ENCODE peak calls at places on chromosomes 16 and 17, in four cellular contexts. P is H1, U is HepG2, W is K562. A is an unnamed sample.

GRCh38 chr16:19595043-19595767 is 39.7 kb downstream of the VPS35L start:
- DNase-seq in P (no peak), U (no peak), W (no peak), A (no peak)

GRCh38 chr17:17041571-17042380 is 481 bp upstream of the MPRIP start:
- DNase-seq in P (peak), U (peak), W (peak), A (peak)

GRCh38 chr17:21252289-21252874 is 828 bp downstream of the NATD1 start:
- DNase-seq in P (no peak), U (no peak), W (no peak), A (no peak)

GRCh38 chr16:87421369-87421912 is 29.3 kb downstream of the MAP1LC3B start:
- DNase-seq in P (no peak), U (no peak), W (no peak), A (no peak)

GRCh38 chr17:27657620-27658019 is 26.6 kb downstream of the LGALS9 start:
- DNase-seq in P (no peak), U (no peak), W (no peak), A (no peak)

GRCh38 chr17:13597723-13598347 is 3.9 kb downstream of the HS3ST3A1 start:
- DNase-seq in P (no peak), U (peak), W (no peak), A (no peak)

GRCh38 chr17:28507567-28508195 is 1.5 kb downstream of the FOXN1 start:
- DNase-seq in P (peak), U (no peak), W (peak), A (no peak)

GRCh38 chr17:11950771-11951519 is 46.3 kb downstream of the ZNF18 start:
- DNase-seq in P (no peak), U (no peak), W (peak), A (no peak)

GRCh38 chr17:48663134-48663924 is 37.2 kb upstream of the HOXB9 start:
- DNase-seq in P (no peak), U (no peak), W (no peak), A (no peak)

GRCh38 chr17:3993493-3994220 is 29.4 kb upstream of the ATP2A3 start:
- DNase-seq in P (no peak), U (no peak), W (no peak), A (peak)

GRCh38 chr16:987846-988245 is 6.3 kb downstream of the SOX8 start:
- DNase-seq in P (no peak), U (no peak), W (no peak), A (no peak)

GRCh38 chr17:17900615-17901520 is 64.1 kb upstream of the SREBF1 start:
- DNase-seq in P (no peak), U (peak), W (no peak), A (no peak)

GRCh38 chr17:77848257-77848656 is 110.2 kb upstream of the TNRC6C start:
- DNase-seq in P (no peak), U (no peak), W (peak), A (no peak)

GRCh38 chr17:81928497-81929252 is 1.1 kb upstream of the MAFG start:
- DNase-seq in P (no peak), U (no peak), W (no peak), A (no peak)

GRCh38 chr16:8804313-8804712 is 6.7 kb downstream of the PMM2 start:
- DNase-seq in P (no peak), U (no peak), W (no peak), A (no peak)

GRCh38 chr16:8808613-8809353 is 11.1 kb downstream of the PMM2 start:
- DNase-seq in P (no peak), U (no peak), W (no peak), A (no peak)

GRCh38 chr16:8808009-8808408 is 10.4 kb downstream of the PMM2 start:
- DNase-seq in P (no peak), U (no peak), W (no peak), A (no peak)

GRCh38 chr16:8807189-8807588 is 9.6 kb downstream of the PMM2 start:
- DNase-seq in P (no peak), U (no peak), W (no peak), A (no peak)

GRCh38 chr16:8806272-8806983 is 8.8 kb downstream of the PMM2 start:
- DNase-seq in P (no peak), U (no peak), W (no peak), A (no peak)
- TF ChIP-seq SRF in P (no peak), U (no peak), W (no peak), A (no peak)

GRCh38 chr17:41654908-41655607 is 30.7 kb upstream of the KRT17 start:
- DNase-seq in P (no peak), U (no peak), W (no peak), A (no peak)

GRCh38 chr17:41654134-41654907 is 29.9 kb upstream of the KRT17 start:
- DNase-seq in P (no peak), U (no peak), W (no peak), A (no peak)

GRCh38 chr17:41657164-41657754 is 31.4 kb upstream of the EIF1 start:
- DNase-seq in P (no peak), U (no peak), W (no peak), A (no peak)

GRCh38 chr17:41656249-41657023 is 32.1 kb upstream of the KRT17 start:
- DNase-seq in P (no peak), U (no peak), W (no peak), A (no peak)

DNA sequence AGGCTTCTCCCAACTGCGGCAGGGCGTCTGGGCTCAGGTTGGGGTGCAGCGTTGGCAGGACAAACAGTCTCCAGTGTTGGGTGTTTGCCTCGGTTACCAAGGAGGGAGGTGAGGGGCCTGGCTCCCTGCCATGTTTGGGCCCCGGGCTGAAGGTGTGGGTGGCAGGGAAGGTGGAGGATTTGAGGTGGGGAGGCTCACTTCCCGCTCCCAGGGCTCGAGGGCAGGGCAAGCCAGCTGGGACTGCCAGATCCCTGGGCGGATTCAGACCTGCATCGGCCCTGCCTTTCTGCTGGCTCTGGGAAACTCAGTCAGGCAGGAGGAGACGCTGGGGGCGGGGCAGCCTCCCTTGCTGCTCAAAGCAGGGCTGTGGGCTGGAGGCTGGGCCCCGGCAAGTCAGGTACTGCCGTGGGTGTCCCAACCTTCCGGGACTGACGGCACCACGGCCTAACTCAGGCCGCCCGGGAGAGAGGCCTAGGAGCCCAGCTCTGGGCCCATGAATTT is 31.3 kb upstream of the KRT17 start:
- DNase-seq in P (peak), U (no peak), W (no peak), A (no peak)
- TF ChIP-seq GABPA in P (no peak), U (no peak), W (no peak), A (no peak)

GRCh38 chr16:4651842-4652241 is 27.2 kb downstream of the MGRN1 start:
- DNase-seq in P (no peak), U (no peak), W (no peak), A (no peak)

GRCh38 chr16:4648917-4649316 is 24.3 kb downstream of the MGRN1 start:
- DNase-seq in P (no peak), U (no peak), W (no peak), A (no peak)

GRCh38 chr16:4647661-4647965 is 23.0 kb downstream of the MGRN1 start:
- DNase-seq in P (no peak), U (no peak), W (no peak), A (no peak)

GRCh38 chr16:4652561-4652960 is 27.9 kb downstream of the MGRN1 start:
- DNase-seq in P (no peak), U (no peak), W (no peak), A (no peak)

DNA sequence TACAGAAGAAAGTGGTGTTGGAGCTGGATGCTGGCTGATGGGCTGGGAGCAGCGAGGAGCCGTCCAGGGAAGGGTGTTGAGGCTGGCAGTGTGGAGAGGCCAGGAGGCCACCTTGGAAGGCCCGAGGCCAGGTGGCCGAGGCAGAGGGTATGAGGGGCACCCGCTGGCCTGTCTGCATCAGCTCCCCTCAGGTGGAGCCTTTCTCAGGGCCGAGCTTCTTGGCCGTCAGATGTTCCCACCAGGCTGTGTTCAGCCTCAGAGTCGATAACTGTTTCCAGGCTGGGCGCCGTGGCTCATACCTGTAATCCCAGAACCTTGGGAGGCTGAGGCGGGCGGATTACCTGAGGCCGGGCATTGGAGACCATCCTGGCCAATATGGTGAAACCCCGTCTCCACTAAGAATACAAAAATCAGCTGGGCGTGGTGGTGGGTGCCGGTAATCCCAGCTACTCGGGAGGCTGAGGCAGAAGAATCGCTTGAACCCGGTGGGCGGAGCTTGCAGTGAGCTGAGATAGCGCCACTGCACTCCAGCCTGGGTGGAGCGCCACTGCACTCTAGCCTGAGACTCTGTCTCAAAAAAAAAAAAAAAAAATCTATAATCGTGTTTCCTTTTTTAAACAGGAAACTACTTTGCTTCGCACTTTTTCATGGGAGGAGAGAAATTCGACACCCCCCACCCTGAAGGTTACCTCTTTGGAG is 25.3 kb downstream of the MGRN1 start:
- DNase-seq in P (peak), U (no peak), W (no peak), A (no peak)
- TF ChIP-seq SRF in P (no peak), U (no peak), W (no peak), A (no peak)

GRCh38 chr16:55029509-55029908 is 98.8 kb downstream of the IRX5 start:
- DNase-seq in P (no peak), U (no peak), W (no peak), A (no peak)

GRCh38 chr16:55035037-55035436 is 104.4 kb downstream of the IRX5 start:
- DNase-seq in P (peak), U (peak), W (peak), A (no peak)

GRCh38 chr16:55033225-55034156 is 102.8 kb downstream of the IRX5 start:
- DNase-seq in P (peak), U (no peak), W (no peak), A (no peak)

GRCh38 chr16:55031481-55031880 is 100.8 kb downstream of the IRX5 start:
- DNase-seq in P (no peak), U (no peak), W (no peak), A (no peak)

GRCh38 chr16:55030944-55031343 is 100.3 kb downstream of the IRX5 start:
- DNase-seq in P (no peak), U (no peak), W (no peak), A (no peak)
- TF ChIP-seq GABPA in P (no peak), U (no peak), W (no peak), A (no peak)

A was measured in GM12878.